ENCODE peak calls at places on chromosome 6, in four cellular contexts. U, B, I and Q are unnamed samples.

GRCh38 chr6:161301338-161301737 is 27.5 kb upstream of the AGPAT4 start:
- DNase-seq in I (no peak), U (no peak), B (peak; percentile 37), Q (no peak)

GRCh38 chr6:99334526-99335127 is 14.8 kb downstream of the FAXC start:
- DNase-seq in I (no peak), B (peak; percentile 34), U (no peak), Q (no peak)

GRCh38 chr6:52801188-52801841 is 2.3 kb downstream of the GSTA1 start:
- DNase-seq in U (no peak), B (no peak), I (no peak), Q (no peak)

GRCh38 chr6:52993461-52993860 is 1.6 kb downstream of the GSTA4 start:
- DNase-seq in U (no peak), I (no peak), B (no peak), Q (no peak)

GRCh38 chr6:422423-423061 is 31.0 kb downstream of the IRF4 start:
- DNase-seq in I (no peak), B (peak; percentile 80), U (no peak), Q (no peak)

GRCh38 chr6:68575765-68576439 is 59.2 kb upstream of the ADGRB3 start:
- DNase-seq in U (no peak), I (no peak), B (peak; percentile 1), Q (no peak)

GRCh38 chr6:160135922-160136655 is 14.5 kb downstream of the SLC22A1 start:
- DNase-seq in B (no peak), I (no peak), U (no peak), Q (no peak)

GRCh38 chr6:157224178-157224956 is 99.0 kb downstream of the TMEM242 start:
- DNase-seq in U (no peak), B (no peak), I (no peak), Q (no peak)

GRCh38 chr6:23213193-23213592 is 643.8 kb downstream of the HDGFL1 start:
- DNase-seq in U (no peak), I (no peak), B (peak; percentile 10), Q (no peak)

GRCh38 chr6:149499066-149499465 is 14.3 kb upstream of the ZC3H12D start:
- DNase-seq in I (no peak), B (peak; percentile 80), U (no peak), Q (no peak)

GRCh38 chr6:14117158-14118090 is at the start of gene CD83:
- DNase-seq in I (peak; percentile 69), B (no peak), U (peak; percentile 80), Q (peak; percentile 81)

GRCh38 chr6:105363100-105363754 is 39.7 kb downstream of the PREP start:
- DNase-seq in B (peak; percentile 6), I (no peak), U (no peak), Q (no peak)

GRCh38 chr6:10310826-10311225 is 104.0 kb downstream of the TFAP2A start:
- DNase-seq in I (no peak), B (no peak), U (no peak), Q (no peak)

GRCh38 chr6:145278163-145278807 is 457.0 kb downstream of the EPM2A start:
- DNase-seq in B (no peak), U (no peak), I (no peak), Q (no peak)

GRCh38 chr6:33343953-33344611 is 26.5 kb upstream of the ZBTB22 start:
- DNase-seq in B (no peak), U (peak; percentile 68), I (no peak), Q (no peak)

GRCh38 chr6:43878823-43879495 is 108.9 kb downstream of the VEGFA start:
- DNase-seq in U (no peak), B (peak; percentile 10), I (no peak), Q (peak; percentile 54)

GRCh38 chr6:35084041-35084491 is 57.1 kb downstream of the TCP11 start:
- DNase-seq in U (no peak), I (no peak), B (no peak), Q (peak; percentile 50)

GRCh38 chr6:32944265-32944664 is 3.4 kb upstream of the HLA-DMB start:
- DNase-seq in B (no peak), I (no peak), U (peak; percentile 28), Q (no peak)

GRCh38 chr6:21354805-21355238 is 238.7 kb upstream of the SOX4 start:
- DNase-seq in I (no peak), U (no peak), B (no peak), Q (no peak)

GRCh38 chr6:161922631-161923119 is 648.8 kb upstream of the AGPAT4 start:
- DNase-seq in I (no peak), B (peak; percentile 60), U (no peak), Q (peak; percentile 78)

GRCh38 chr6:16056263-16056870 is 72.5 kb upstream of the MYLIP start:
- DNase-seq in B (no peak), I (no peak), U (no peak), Q (no peak)

GRCh38 chr6:142485256-142485655 is 183.4 kb downstream of the ADGRG6 start:
- DNase-seq in I (no peak), U (no peak), B (no peak), Q (no peak)

GRCh38 chr6:136967874-136968752 is 46.0 kb downstream of the SLC35D3 start:
- DNase-seq in U (peak; percentile 38), I (peak; percentile 32), B (peak; percentile 46), Q (peak; percentile 65)

GRCh38 chr6:158387036-158387435 is 74.8 kb downstream of the TULP4 start:
- DNase-seq in B (no peak), I (no peak), U (no peak), Q (no peak)

GRCh38 chr6:89299451-89299850 is 15.6 kb downstream of the GABRR2 start:
- DNase-seq in B (no peak), I (no peak), U (no peak), Q (no peak)

GRCh38 chr6:34610819-34611477 is 54.8 kb upstream of the SPDEF start:
- DNase-seq in I (no peak), B (peak; percentile 67), U (no peak), Q (no peak)

GRCh38 chr6:52503853-52504777 is 72.7 kb downstream of the TRAM2 start:
- DNase-seq in U (no peak), B (peak; percentile 71), I (no peak), Q (peak; percentile 79)